ENCODE peak calls at places on chromosomes 2 and 18, in seven cellular contexts. L is Peyer's patch, G is mammary epithelial cell, V is PC-9, Z is heart right ventricle, A is IMR-90, U is WERI-Rb-1. J is an unnamed sample. For H3K27me3, the result is how much of the 10 kb centered on the place peaks cover.

GRCh38 chr2:77768508-77768907 is 246.3 kb upstream of the LRRTM4 start:
- DNase-seq in L (no peak), G (no peak), V (no peak), Z (no peak), A (no peak), U (no peak), J (no peak)

GRCh38 chr2:145987797-145988196 is 1467.9 kb upstream of the ZEB2 start:
- DNase-seq in L (no peak), G (no peak), V (no peak), Z (no peak), A (no peak), U (no peak), J (no peak)

GRCh38 chr2:229489016-229489415 is 217.9 kb upstream of the PID1 start:
- DNase-seq in L (no peak), G (peak), V (peak), Z (no peak), A (peak), U (no peak), J (no peak)

GRCh38 chr2:232454630-232455029 is 1.3 kb upstream of the ALPI start:
- DNase-seq in L (peak), G (no peak), V (no peak), Z (no peak), A (no peak), U (no peak), J (no peak)

GRCh38 chr2:227377461-227378351 is 1.4 kb downstream of the TM4SF20 start:
- DNase-seq in L (no peak), G (no peak), V (no peak), Z (no peak), A (no peak), U (no peak), J (no peak)

GRCh38 chr2:84395819-84396218 is 63.3 kb downstream of the SUCLG1 start:
- DNase-seq in L (no peak), G (peak), V (no peak), Z (no peak), A (peak), U (no peak), J (no peak)

GRCh38 chr2:134190807-134191203 is 63.1 kb upstream of the MGAT5 start:
- DNase-seq in L (no peak), G (no peak), V (no peak), Z (peak), A (no peak), U (no peak), J (no peak)

GRCh38 chr2:10775036-10775780 is 37.4 kb downstream of the PDIA6 start:
- DNase-seq in L (no peak), G (no peak), V (no peak), Z (no peak), A (no peak), U (peak), J (no peak)

GRCh38 chr2:195759877-195760276 is 102.9 kb downstream of the SLC39A10 start:
- DNase-seq in L (no peak), G (no peak), V (no peak), Z (no peak), A (no peak), U (no peak), J (no peak)

GRCh38 chr2:157830696-157831570 is 45.2 kb downstream of the ACVR1 start:
- DNase-seq in L (peak), G (peak), V (peak), Z (no peak), A (peak), U (no peak), J (no peak)

GRCh38 chr2:173079141-173079540 is 3.5 kb downstream of the MAP3K20 start:
- DNase-seq in L (no peak), G (no peak), V (no peak), Z (no peak), A (peak), U (no peak), J (no peak)

GRCh38 chr2:201130524-201131186 is 14.7 kb downstream of the CFLAR start:
- DNase-seq in L (no peak), G (peak), V (peak), Z (no peak), A (peak), U (no peak), J (no peak)

GRCh38 chr2:173656086-173656485 is 301.4 kb downstream of the CDCA7 start:
- DNase-seq in L (no peak), G (no peak), V (no peak), Z (no peak), A (no peak), U (no peak), J (no peak)

GRCh38 chr2:24382363-24383021 is 22.2 kb upstream of the ITSN2 start:
- DNase-seq in L (peak), G (peak), V (peak), Z (peak), A (peak), U (peak), J (peak)

GRCh38 chr2:69667805-69668382 is 24.4 kb upstream of the AAK1 start:
- DNase-seq in L (no peak), G (peak), V (no peak), Z (no peak), A (peak), U (no peak), J (no peak)

GRCh38 chr2:63719052-63719451 is 122.6 kb upstream of the UGP2 start:
- DNase-seq in L (no peak), G (no peak), V (no peak), Z (no peak), A (no peak), U (no peak), J (no peak)

GRCh38 chr2:144950874-144951560 is 431.1 kb upstream of the ZEB2 start:
- DNase-seq in L (no peak), G (peak), V (peak), Z (no peak), A (peak), U (no peak), J (no peak)

GRCh38 chr2:110993557-110994231 is 127.0 kb upstream of the BCL2L11 start:
- DNase-seq in L (peak), G (peak), V (no peak), Z (no peak), A (no peak), U (no peak), J (no peak)

GRCh38 chr2:174878537-174879147 is 114.4 kb upstream of the CHRNA1 start:
- DNase-seq in L (no peak), G (peak), V (no peak), Z (no peak), A (peak), U (no peak), J (no peak)

GRCh38 chr18:5512191-5512590 is 31.6 kb downstream of the EPB41L3 start:
- DNase-seq in L (no peak), G (no peak), V (no peak), Z (no peak), A (no peak), U (no peak), J (no peak)

GRCh38 chr2:2660789-2661355 is 329.8 kb upstream of the MYT1L start:
- DNase-seq in L (no peak), G (no peak), V (no peak), Z (no peak), A (peak), U (no peak), J (no peak)

GRCh38 chr2:61707984-61708852 is 145.6 kb downstream of the FAM161A start:
- DNase-seq in L (no peak), G (peak), V (peak), Z (no peak), A (peak), U (peak), J (no peak)

DNA sequence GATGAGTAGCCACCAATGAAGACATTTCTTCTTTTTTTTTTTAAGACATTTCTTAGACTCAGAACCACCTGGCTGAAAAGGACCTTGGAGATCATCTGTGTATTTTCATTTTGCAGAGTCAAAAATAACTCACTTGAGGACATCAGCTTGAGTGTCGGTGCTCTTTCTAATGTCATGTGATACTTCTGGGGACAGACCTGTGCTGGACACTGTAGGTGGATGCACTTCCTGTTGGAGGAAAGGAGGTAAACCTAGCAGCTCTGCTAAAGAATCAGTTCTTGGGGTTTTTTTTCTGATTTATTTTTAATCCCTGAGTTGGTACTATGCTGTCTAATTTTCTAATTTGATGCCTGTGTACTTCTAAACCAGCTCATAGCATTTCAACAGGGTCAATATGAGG is 283.9 kb upstream of the CRIM1 start:
- DNase-seq in L (no peak), G (no peak), V (no peak), Z (no peak), A (no peak), U (no peak), J (no peak)
- H3K27ac ChIP-seq in L (no peak), G (no peak), V (no peak), Z (no peak), A (no peak), U (no peak), J (no peak)

DNA sequence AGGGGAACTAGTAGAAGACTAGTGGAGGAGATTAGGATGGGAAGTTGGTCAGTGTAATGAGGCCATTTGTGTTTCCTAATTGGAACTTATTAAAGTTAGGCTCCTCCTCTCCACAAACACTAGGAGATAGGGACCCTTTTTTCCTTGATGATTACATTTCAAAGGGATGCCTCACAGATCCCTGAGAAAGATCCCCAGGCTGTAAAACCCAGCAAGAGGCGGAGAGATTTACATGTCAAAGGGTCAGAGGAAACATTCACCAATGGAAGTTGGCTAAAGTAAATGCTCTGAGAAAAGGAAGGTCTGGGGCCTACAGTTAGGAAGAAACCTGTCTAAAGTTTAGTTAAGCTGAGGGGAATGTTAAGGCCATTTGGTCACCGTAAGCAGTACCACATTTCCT is 1.4 kb upstream of the CCDC85A start:
- DNase-seq in L (no peak), G (no peak), V (no peak), Z (no peak), A (no peak), U (no peak), J (no peak)
- H3K27me3 ChIP-seq in L (under half), G (under half), V (half or more), Z (under half), A (under half), U (under half), J (under half)

GRCh38 chr2:112304298-112304941 is 29.0 kb downstream of the ZC3H6 start:
- DNase-seq in L (no peak), G (no peak), V (no peak), Z (no peak), A (no peak), U (no peak), J (no peak)
- H3K27ac ChIP-seq in L (no peak), G (no peak), V (no peak), Z (no peak), A (no peak), U (no peak), J (no peak)

DNA sequence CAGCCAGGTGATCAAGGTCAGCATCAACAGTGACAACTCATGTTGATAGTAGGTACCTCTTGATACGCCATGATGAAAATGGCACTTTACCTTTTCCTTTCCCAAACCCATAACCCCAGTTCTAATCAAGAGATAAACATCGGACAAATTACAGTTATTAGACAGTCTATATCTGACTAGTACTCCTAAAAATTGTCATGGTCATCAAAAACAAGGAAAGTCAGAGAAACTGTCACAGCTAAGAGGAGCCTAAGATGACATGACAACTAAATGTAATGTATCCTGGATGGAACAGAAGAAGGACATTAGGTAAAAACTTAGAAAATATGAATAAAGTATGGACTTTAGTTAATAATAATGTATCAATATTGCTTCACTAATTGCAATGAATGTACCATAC is 97.1 kb upstream of the DNMT3A start:
- DNase-seq in L (no peak), G (no peak), V (no peak), Z (no peak), A (no peak), U (no peak), J (no peak)
- H3K27me3 ChIP-seq in L (under half), G (under half), V (under half), Z (under half), A (under half), U (under half), J (under half)

GRCh38 chr18:13464432-13465125 is 246.0 kb downstream of the LDLRAD4 start:
- DNase-seq in L (peak), G (no peak), V (no peak), Z (peak), A (no peak), U (no peak), J (peak)

GRCh38 chr18:13465476-13465875 is 246.9 kb downstream of the LDLRAD4 start:
- DNase-seq in L (no peak), G (no peak), V (no peak), Z (no peak), A (no peak), U (no peak), J (no peak)

GRCh38 chr18:13463526-13463925 is 245.0 kb downstream of the LDLRAD4 start:
- DNase-seq in L (no peak), G (no peak), V (no peak), Z (no peak), A (no peak), U (no peak), J (no peak)

GRCh38 chr18:13462686-13463085 is 244.1 kb downstream of the LDLRAD4 start:
- DNase-seq in L (no peak), G (no peak), V (no peak), Z (no peak), A (no peak), U (no peak), J (no peak)

GRCh38 chr18:13465126-13465446 is 246.5 kb downstream of the LDLRAD4 start:
- DNase-seq in L (no peak), G (no peak), V (no peak), Z (no peak), A (no peak), U (no peak), J (no peak)
- H3K27ac ChIP-seq in L (peak), G (no peak), V (no peak), Z (peak), A (no peak), U (no peak), J (peak)

GRCh38 chr18:12242658-12243260 is 11.4 kb upstream of the CIDEA start:
- DNase-seq in L (no peak), G (no peak), V (no peak), Z (no peak), A (no peak), U (no peak), J (no peak)

GRCh38 chr18:12236141-12236540 is 18.0 kb upstream of the CIDEA start:
- DNase-seq in L (no peak), G (no peak), V (no peak), Z (no peak), A (no peak), U (no peak), J (no peak)

GRCh38 chr18:12238861-12239260 is 15.3 kb upstream of the CIDEA start:
- DNase-seq in L (no peak), G (no peak), V (no peak), Z (no peak), A (peak), U (no peak), J (no peak)

GRCh38 chr18:12236934-12237832 is 17.0 kb upstream of the CIDEA start:
- DNase-seq in L (peak), G (peak), V (no peak), Z (peak), A (peak), U (peak), J (peak)

DNA sequence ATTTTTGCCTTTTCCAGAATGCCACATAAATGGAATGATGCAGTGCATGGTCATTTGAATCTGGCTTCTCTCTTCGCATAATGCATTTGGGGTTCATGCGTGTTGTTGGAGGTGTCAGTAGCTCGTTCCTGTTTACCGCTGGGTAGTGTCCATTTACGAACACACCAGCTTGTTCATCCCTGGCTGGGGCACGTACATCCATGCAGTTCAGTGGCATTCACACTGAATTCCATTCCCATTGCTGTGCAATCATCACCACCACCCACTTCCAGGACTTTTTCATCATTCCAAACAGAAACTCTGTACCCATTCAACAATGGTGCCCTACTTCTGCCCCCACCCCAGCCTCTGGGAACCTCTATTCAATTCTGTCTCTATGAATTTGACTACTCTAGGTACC is 14.7 kb upstream of the CIDEA start:
- DNase-seq in L (no peak), G (no peak), V (no peak), Z (no peak), A (peak), U (no peak), J (no peak)
- H3K27me3 ChIP-seq in L (under half), G (under half), V (under half), Z (under half), A (under half), U (under half), J (under half)

DNA sequence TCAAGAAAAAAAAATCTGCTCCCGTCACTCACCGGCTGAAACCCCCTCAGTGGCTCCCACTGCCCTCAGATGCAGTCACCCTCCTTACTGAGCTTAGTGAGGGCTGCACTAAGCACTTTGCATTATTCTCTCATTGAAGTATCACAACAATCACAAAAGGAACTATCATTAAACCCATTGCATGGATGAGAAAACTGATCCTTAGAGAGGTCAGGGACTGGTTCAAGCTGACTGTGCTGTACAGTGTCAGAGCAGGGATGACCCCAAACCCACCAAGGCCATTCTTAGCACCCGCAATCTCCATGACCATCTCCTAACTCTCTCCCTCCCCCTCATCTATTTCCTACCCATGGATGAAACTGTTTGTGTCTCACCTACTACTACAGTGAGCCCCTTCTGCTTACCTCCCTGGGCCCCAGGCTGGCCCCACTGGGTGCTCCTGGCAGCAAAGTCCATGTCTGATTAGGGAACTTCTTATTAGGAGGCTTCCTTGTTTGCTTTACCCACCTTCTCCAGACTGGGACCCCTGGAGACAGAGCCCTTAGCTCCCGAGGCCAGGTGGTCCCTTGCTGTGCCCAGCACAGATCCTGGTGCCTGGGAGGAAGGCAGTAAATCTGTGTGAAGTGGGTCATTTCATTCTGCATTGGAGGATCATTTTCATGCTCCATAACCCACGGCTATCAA is 139.3 kb upstream of the ID2 start:
- DNase-seq in L (no peak), G (no peak), V (no peak), Z (no peak), A (no peak), U (no peak), J (no peak)
- H3K27ac ChIP-seq in L (peak), G (no peak), V (no peak), Z (no peak), A (no peak), U (no peak), J (peak)

J was measured in CD4-positive, alpha-beta T cell.